ENCODE peak calls at places on chromosomes 16 and 17, in nine cellular contexts. One of them, this sample, is unnamed.

GRCh38 chr17:4899341-4900230 is at the start of gene C17orf107:
- DNase-seq in adrenal gland: peak; percentile 76
- DNase-seq in GM23338: peak; percentile 92
- DNase-seq in brain microvascular endothelial cell: peak; percentile 58
- DNase-seq in lung: peak; percentile 78
- DNase-seq in mesothelial cell of epicardium: peak; percentile 69
- DNase-seq in fibroblast of the aortic adventitia: peak; percentile 68
- DNase-seq in epithelial cell of proximal tubule: no peak
- DNase-seq in HFFc6: peak; percentile 3
- DNase-seq in this sample: no peak

GRCh38 chr16:85462405-85463227 is 150.5 kb upstream of the GSE1 start:
- DNase-seq in epithelial cell of proximal tubule: no peak
- DNase-seq in GM23338: peak; percentile 53
- DNase-seq in lung: no peak
- DNase-seq in brain microvascular endothelial cell: no peak
- DNase-seq in fibroblast of the aortic adventitia: no peak
- DNase-seq in adrenal gland: peak; percentile 45
- DNase-seq in HFFc6: no peak
- DNase-seq in mesothelial cell of epicardium: no peak
- DNase-seq in this sample: no peak

GRCh38 chr16:68800257-68800875 is 43.0 kb upstream of the TANGO6 start:
- DNase-seq in mesothelial cell of epicardium: peak; percentile 79
- DNase-seq in epithelial cell of proximal tubule: no peak
- DNase-seq in HFFc6: peak; percentile 77
- DNase-seq in lung: peak; percentile 69
- DNase-seq in brain microvascular endothelial cell: peak; percentile 92
- DNase-seq in adrenal gland: peak; percentile 60
- DNase-seq in fibroblast of the aortic adventitia: peak; percentile 96
- DNase-seq in GM23338: peak; percentile 94
- DNase-seq in this sample: peak; percentile 87

GRCh38 chr16:9258423-9259051 is 167.1 kb downstream of the HAPSTR1 start:
- DNase-seq in adrenal gland: peak; percentile 20
- DNase-seq in HFFc6: peak; percentile 11
- DNase-seq in brain microvascular endothelial cell: peak; percentile 17
- DNase-seq in GM23338: peak; percentile 87
- DNase-seq in lung: peak; percentile 30
- DNase-seq in fibroblast of the aortic adventitia: peak; percentile 31
- DNase-seq in mesothelial cell of epicardium: peak; percentile 47
- DNase-seq in epithelial cell of proximal tubule: no peak
- DNase-seq in this sample: peak; percentile 61

GRCh38 chr16:72568502-72568901 is 396.5 kb upstream of the PMFBP1 start:
- DNase-seq in HFFc6: no peak
- DNase-seq in adrenal gland: no peak
- DNase-seq in epithelial cell of proximal tubule: no peak
- DNase-seq in fibroblast of the aortic adventitia: no peak
- DNase-seq in brain microvascular endothelial cell: no peak
- DNase-seq in lung: no peak
- DNase-seq in mesothelial cell of epicardium: no peak
- DNase-seq in GM23338: no peak
- DNase-seq in this sample: no peak

GRCh38 chr16:10938321-10938720 is 3.9 kb downstream of the DEXI start:
- DNase-seq in mesothelial cell of epicardium: no peak
- DNase-seq in brain microvascular endothelial cell: no peak
- DNase-seq in lung: no peak
- DNase-seq in GM23338: no peak
- DNase-seq in HFFc6: no peak
- DNase-seq in fibroblast of the aortic adventitia: no peak
- DNase-seq in epithelial cell of proximal tubule: no peak
- DNase-seq in adrenal gland: no peak
- DNase-seq in this sample: no peak

GRCh38 chr16:1902547-1903219 is 15.5 kb downstream of the HS3ST6 start:
- DNase-seq in HFFc6: no peak
- DNase-seq in adrenal gland: no peak
- DNase-seq in fibroblast of the aortic adventitia: no peak
- DNase-seq in GM23338: no peak
- DNase-seq in lung: no peak
- DNase-seq in brain microvascular endothelial cell: no peak
- DNase-seq in epithelial cell of proximal tubule: no peak
- DNase-seq in mesothelial cell of epicardium: no peak
- DNase-seq in this sample: no peak

GRCh38 chr16:17138801-17139200 is 332.0 kb downstream of the XYLT1 start:
- DNase-seq in brain microvascular endothelial cell: no peak
- DNase-seq in HFFc6: no peak
- DNase-seq in mesothelial cell of epicardium: peak; percentile 48
- DNase-seq in fibroblast of the aortic adventitia: peak; percentile 11
- DNase-seq in adrenal gland: no peak
- DNase-seq in lung: no peak
- DNase-seq in epithelial cell of proximal tubule: no peak
- DNase-seq in GM23338: peak; percentile 78
- DNase-seq in this sample: no peak

GRCh38 chr16:55909876-55910275 is 34.7 kb upstream of the CES5A start:
- DNase-seq in epithelial cell of proximal tubule: no peak
- DNase-seq in HFFc6: no peak
- DNase-seq in fibroblast of the aortic adventitia: no peak
- DNase-seq in adrenal gland: no peak
- DNase-seq in brain microvascular endothelial cell: no peak
- DNase-seq in mesothelial cell of epicardium: no peak
- DNase-seq in GM23338: no peak
- DNase-seq in lung: no peak
- DNase-seq in this sample: no peak

GRCh38 chr17:6328279-6328678 is 106.6 kb downstream of the AIPL1 start:
- DNase-seq in lung: no peak
- DNase-seq in HFFc6: no peak
- DNase-seq in GM23338: peak; percentile 53
- DNase-seq in brain microvascular endothelial cell: no peak
- DNase-seq in epithelial cell of proximal tubule: no peak
- DNase-seq in adrenal gland: no peak
- DNase-seq in fibroblast of the aortic adventitia: no peak
- DNase-seq in mesothelial cell of epicardium: no peak
- DNase-seq in this sample: no peak

GRCh38 chr17:6325741-6326140 is 109.2 kb downstream of the AIPL1 start:
- DNase-seq in HFFc6: no peak
- DNase-seq in epithelial cell of proximal tubule: no peak
- DNase-seq in brain microvascular endothelial cell: no peak
- DNase-seq in GM23338: no peak
- DNase-seq in fibroblast of the aortic adventitia: no peak
- DNase-seq in adrenal gland: no peak
- DNase-seq in lung: no peak
- DNase-seq in mesothelial cell of epicardium: no peak
- DNase-seq in this sample: no peak

GRCh38 chr17:6326483-6326882 is 108.4 kb downstream of the AIPL1 start:
- DNase-seq in fibroblast of the aortic adventitia: no peak
- DNase-seq in GM23338: no peak
- DNase-seq in brain microvascular endothelial cell: no peak
- DNase-seq in lung: no peak
- DNase-seq in mesothelial cell of epicardium: no peak
- DNase-seq in HFFc6: no peak
- DNase-seq in epithelial cell of proximal tubule: no peak
- DNase-seq in adrenal gland: no peak
- DNase-seq in this sample: no peak

GRCh38 chr17:6323626-6324356 is 111.1 kb downstream of the AIPL1 start:
- DNase-seq in mesothelial cell of epicardium: no peak
- DNase-seq in epithelial cell of proximal tubule: no peak
- DNase-seq in fibroblast of the aortic adventitia: no peak
- DNase-seq in adrenal gland: no peak
- DNase-seq in brain microvascular endothelial cell: no peak
- DNase-seq in GM23338: peak; percentile 47
- DNase-seq in HFFc6: no peak
- DNase-seq in lung: no peak
- DNase-seq in this sample: no peak

GRCh38 chr17:6327007-6327406 is 107.9 kb downstream of the AIPL1 start:
- DNase-seq in HFFc6: no peak
- DNase-seq in adrenal gland: peak; percentile 33
- DNase-seq in fibroblast of the aortic adventitia: no peak
- DNase-seq in epithelial cell of proximal tubule: no peak
- DNase-seq in lung: peak; percentile 32
- DNase-seq in mesothelial cell of epicardium: no peak
- DNase-seq in brain microvascular endothelial cell: no peak
- DNase-seq in GM23338: peak; percentile 63
- DNase-seq in this sample: no peak
- TF ChIP-seq CTCF in HFFc6: no peak
- TF ChIP-seq CTCF in adrenal gland: no peak
- TF ChIP-seq CTCF in fibroblast of the aortic adventitia: no peak
- TF ChIP-seq CTCF in epithelial cell of proximal tubule: peak; percentile 6
- TF ChIP-seq CTCF in lung: no peak
- TF ChIP-seq CTCF in mesothelial cell of epicardium: no peak
- TF ChIP-seq CTCF in brain microvascular endothelial cell: no peak
- TF ChIP-seq CTCF in GM23338: peak; percentile 42
- TF ChIP-seq CTCF in this sample: no peak

GRCh38 chr17:72120878-72121163 is at the start of gene SOX9:
- DNase-seq in HFFc6: peak; percentile 79
- DNase-seq in lung: peak; percentile 92
- DNase-seq in mesothelial cell of epicardium: peak; percentile 77
- DNase-seq in brain microvascular endothelial cell: peak; percentile 93
- DNase-seq in fibroblast of the aortic adventitia: peak; percentile 79
- DNase-seq in adrenal gland: peak; percentile 86
- DNase-seq in epithelial cell of proximal tubule: peak; percentile 70
- DNase-seq in GM23338: peak; percentile 97
- DNase-seq in this sample: peak; percentile 94

GRCh38 chr17:72118588-72119279 is 2.1 kb upstream of the SOX9 start:
- DNase-seq in epithelial cell of proximal tubule: no peak
- DNase-seq in fibroblast of the aortic adventitia: peak; percentile 77
- DNase-seq in GM23338: peak; percentile 78
- DNase-seq in lung: peak; percentile 73
- DNase-seq in adrenal gland: peak; percentile 78
- DNase-seq in HFFc6: peak; percentile 66
- DNase-seq in brain microvascular endothelial cell: peak; percentile 79
- DNase-seq in mesothelial cell of epicardium: peak; percentile 83
- DNase-seq in this sample: peak; percentile 84

GRCh38 chr17:72119280-72119962 is 1.4 kb upstream of the SOX9 start:
- DNase-seq in HFFc6: no peak
- DNase-seq in epithelial cell of proximal tubule: no peak
- DNase-seq in mesothelial cell of epicardium: no peak
- DNase-seq in brain microvascular endothelial cell: no peak
- DNase-seq in fibroblast of the aortic adventitia: no peak
- DNase-seq in GM23338: peak; percentile 55
- DNase-seq in adrenal gland: no peak
- DNase-seq in lung: no peak
- DNase-seq in this sample: no peak

GRCh38 chr17:72121164-72122001 is 563 bp downstream of the SOX9 start:
- DNase-seq in GM23338: peak; percentile 66
- DNase-seq in HFFc6: peak; percentile 26
- DNase-seq in epithelial cell of proximal tubule: no peak
- DNase-seq in brain microvascular endothelial cell: no peak
- DNase-seq in adrenal gland: no peak
- DNase-seq in mesothelial cell of epicardium: peak; percentile 67
- DNase-seq in lung: peak; percentile 38
- DNase-seq in fibroblast of the aortic adventitia: peak; percentile 32
- DNase-seq in this sample: peak; percentile 53

GRCh38 chr17:72119963-72120877 is 600 bp upstream of the SOX9 start:
- DNase-seq in GM23338: peak; percentile 73
- DNase-seq in brain microvascular endothelial cell: peak; percentile 77
- DNase-seq in mesothelial cell of epicardium: peak; percentile 62
- DNase-seq in HFFc6: peak; percentile 62
- DNase-seq in adrenal gland: peak; percentile 62
- DNase-seq in epithelial cell of proximal tubule: no peak
- DNase-seq in fibroblast of the aortic adventitia: peak; percentile 67
- DNase-seq in lung: peak; percentile 48
- DNase-seq in this sample: peak; percentile 44
- TF ChIP-seq CTCF in GM23338: no peak
- TF ChIP-seq CTCF in brain microvascular endothelial cell: no peak
- TF ChIP-seq CTCF in mesothelial cell of epicardium: no peak
- TF ChIP-seq CTCF in HFFc6: no peak
- TF ChIP-seq CTCF in adrenal gland: no peak
- TF ChIP-seq CTCF in epithelial cell of proximal tubule: no peak
- TF ChIP-seq CTCF in fibroblast of the aortic adventitia: no peak
- TF ChIP-seq CTCF in lung: no peak
- TF ChIP-seq CTCF in this sample: no peak

DNA sequence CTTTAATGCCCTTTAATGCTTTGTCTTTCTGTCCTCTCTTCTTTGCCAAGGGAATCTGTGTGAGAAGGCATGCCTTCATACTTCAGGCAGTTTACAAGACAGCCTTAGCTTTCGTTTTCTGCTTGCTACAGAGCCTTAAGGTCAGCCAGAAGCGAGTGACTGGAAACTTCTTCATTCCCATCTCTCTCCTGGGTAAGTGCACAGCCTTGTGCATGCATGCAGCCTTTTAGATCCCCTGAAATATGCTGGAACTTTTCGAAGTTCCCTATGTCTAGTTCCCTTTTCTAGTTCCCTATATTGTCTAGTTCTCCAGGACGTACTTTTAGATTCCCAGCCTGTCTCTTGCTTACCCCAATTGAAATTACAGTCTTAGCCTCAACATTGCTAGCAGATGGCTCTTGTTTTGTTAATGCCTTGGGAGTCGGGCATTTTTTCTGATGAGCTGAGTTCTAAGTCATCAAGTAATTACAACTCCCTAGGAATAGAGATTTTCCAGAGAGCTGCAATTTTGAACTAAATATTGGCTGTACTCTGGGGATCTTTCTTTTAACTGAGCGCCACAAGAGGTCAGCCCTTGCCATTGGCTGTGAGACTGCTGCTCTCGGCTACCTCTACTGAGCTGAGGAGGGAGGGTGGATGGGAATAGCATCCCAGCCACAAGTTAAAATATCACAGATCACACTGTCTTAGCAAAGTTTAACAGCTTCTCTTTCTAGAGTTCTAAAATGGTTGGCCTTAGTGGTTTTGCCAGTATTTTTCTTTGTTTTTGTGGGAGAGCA is 22.7 kb upstream of the PPM1D start:
- DNase-seq in adrenal gland: peak; percentile 43
- DNase-seq in GM23338: peak; percentile 47
- DNase-seq in lung: no peak
- DNase-seq in fibroblast of the aortic adventitia: peak; percentile 75
- DNase-seq in mesothelial cell of epicardium: no peak
- DNase-seq in brain microvascular endothelial cell: peak; percentile 42
- DNase-seq in epithelial cell of proximal tubule: peak; percentile 49
- DNase-seq in HFFc6: peak; percentile 7
- DNase-seq in this sample: no peak
- TF ChIP-seq CTCF in adrenal gland: no peak
- TF ChIP-seq CTCF in GM23338: no peak
- TF ChIP-seq CTCF in lung: no peak
- TF ChIP-seq CTCF in fibroblast of the aortic adventitia: peak; percentile 36
- TF ChIP-seq CTCF in mesothelial cell of epicardium: no peak
- TF ChIP-seq CTCF in brain microvascular endothelial cell: peak; percentile 33
- TF ChIP-seq CTCF in epithelial cell of proximal tubule: peak; percentile 38
- TF ChIP-seq CTCF in HFFc6: no peak
- TF ChIP-seq CTCF in this sample: no peak

GRCh38 chr16:13772782-13773181 is 147.2 kb upstream of the ERCC4 start:
- DNase-seq in GM23338: no peak
- DNase-seq in brain microvascular endothelial cell: no peak
- DNase-seq in lung: no peak
- DNase-seq in mesothelial cell of epicardium: no peak
- DNase-seq in epithelial cell of proximal tubule: no peak
- DNase-seq in fibroblast of the aortic adventitia: no peak
- DNase-seq in adrenal gland: no peak
- DNase-seq in HFFc6: no peak
- DNase-seq in this sample: no peak

GRCh38 chr16:13766334-13766733 is 153.6 kb upstream of the ERCC4 start:
- DNase-seq in HFFc6: no peak
- DNase-seq in GM23338: no peak
- DNase-seq in adrenal gland: no peak
- DNase-seq in mesothelial cell of epicardium: no peak
- DNase-seq in brain microvascular endothelial cell: no peak
- DNase-seq in epithelial cell of proximal tubule: no peak
- DNase-seq in fibroblast of the aortic adventitia: no peak
- DNase-seq in lung: no peak
- DNase-seq in this sample: no peak

GRCh38 chr16:13770436-13770835 is 149.5 kb upstream of the ERCC4 start:
- DNase-seq in HFFc6: no peak
- DNase-seq in epithelial cell of proximal tubule: no peak
- DNase-seq in mesothelial cell of epicardium: no peak
- DNase-seq in fibroblast of the aortic adventitia: no peak
- DNase-seq in lung: no peak
- DNase-seq in GM23338: no peak
- DNase-seq in adrenal gland: no peak
- DNase-seq in brain microvascular endothelial cell: no peak
- DNase-seq in this sample: no peak

GRCh38 chr16:13767215-13767614 is 152.7 kb upstream of the ERCC4 start:
- DNase-seq in brain microvascular endothelial cell: no peak
- DNase-seq in adrenal gland: no peak
- DNase-seq in epithelial cell of proximal tubule: no peak
- DNase-seq in GM23338: peak; percentile 44
- DNase-seq in lung: no peak
- DNase-seq in HFFc6: no peak
- DNase-seq in mesothelial cell of epicardium: no peak
- DNase-seq in fibroblast of the aortic adventitia: no peak
- DNase-seq in this sample: no peak
- TF ChIP-seq CTCF in brain microvascular endothelial cell: no peak
- TF ChIP-seq CTCF in adrenal gland: peak; percentile 9
- TF ChIP-seq CTCF in epithelial cell of proximal tubule: peak; percentile 77
- TF ChIP-seq CTCF in GM23338: peak; percentile 60
- TF ChIP-seq CTCF in lung: no peak
- TF ChIP-seq CTCF in HFFc6: no peak
- TF ChIP-seq CTCF in mesothelial cell of epicardium: no peak
- TF ChIP-seq CTCF in fibroblast of the aortic adventitia: no peak
- TF ChIP-seq CTCF in this sample: no peak

This sample was measured in Calu3.